ENCODE peak calls at places on chromosome 2, in six cellular contexts. R, P, Y, H, M and Q are unnamed samples.

GRCh38 chr2:132837764-132838163 is 167.8 kb upstream of the LYPD1 start:
- DNase-seq in R (no peak), P (no peak), Y (no peak), H (no peak), M (no peak), Q (no peak)

GRCh38 chr2:240818543-240819403 is 1.2 kb downstream of the KIF1A start:
- DNase-seq in R (peak; percentile 13), P (no peak), Y (no peak), H (no peak), M (no peak), Q (no peak)

GRCh38 chr2:125684256-125684655 is 971.7 kb upstream of the GYPC start:
- DNase-seq in R (no peak), P (no peak), Y (no peak), H (no peak), M (no peak), Q (no peak)

GRCh38 chr2:61689526-61689925 is 151.4 kb upstream of the XPO1 start:
- DNase-seq in R (no peak), P (no peak), Y (peak; percentile 20), H (no peak), M (no peak), Q (no peak)

GRCh38 chr2:200382883-200383282 is 76.4 kb downstream of the SPATS2L start:
- DNase-seq in R (no peak), P (no peak), Y (no peak), H (no peak), M (no peak), Q (no peak)

GRCh38 chr2:111168528-111168929 is 47.8 kb downstream of the BCL2L11 start:
- DNase-seq in R (peak; percentile 70), P (peak; percentile 48), Y (peak; percentile 89), H (no peak), M (peak; percentile 57), Q (no peak)

GRCh38 chr2:69581774-69582581 is 61.6 kb downstream of the AAK1 start:
- DNase-seq in R (peak; percentile 61), P (no peak), Y (peak; percentile 58), H (no peak), M (no peak), Q (no peak)

GRCh38 chr2:61946661-61947060 is 41.2 kb downstream of the COMMD1 start:
- DNase-seq in R (no peak), P (no peak), Y (peak; percentile 13), H (no peak), M (no peak), Q (no peak)

GRCh38 chr2:208031608-208032019 is 6.3 kb upstream of the PLEKHM3 start:
- DNase-seq in R (no peak), P (no peak), Y (peak; percentile 56), H (no peak), M (no peak), Q (no peak)

GRCh38 chr2:5777089-5777488 is 84.9 kb downstream of the SOX11 start:
- DNase-seq in R (peak; percentile 49), P (no peak), Y (peak; percentile 44), H (no peak), M (no peak), Q (no peak)

GRCh38 chr2:3076848-3077735 is 300.5 kb downstream of the EIPR1 start:
- DNase-seq in R (no peak), P (no peak), Y (no peak), H (no peak), M (no peak), Q (no peak)
- H3K27ac ChIP-seq in R (no peak overlapping the region), P (no peak overlapping the region), Y (no peak overlapping the region), H (no peak overlapping the region), M (no peak overlapping the region), Q (no peak overlapping the region)

GRCh38 chr2:96868555-96869280 is 1.2 kb downstream of the SEMA4C start:
- DNase-seq in R (peak; percentile 86), P (peak; percentile 54), Y (peak; percentile 91), H (peak; percentile 90), M (peak; percentile 85), Q (peak; percentile 97)

GRCh38 chr2:96869281-96869823 is 528 bp downstream of the SEMA4C start:
- DNase-seq in R (peak; percentile 85), P (peak; percentile 19), Y (peak; percentile 74), H (peak; percentile 90), M (peak; percentile 72), Q (peak; percentile 96)

GRCh38 chr2:96867756-96868554 is 1.9 kb downstream of the SEMA4C start:
- DNase-seq in R (no peak), P (no peak), Y (no peak), H (no peak), M (no peak), Q (peak; percentile 65)

GRCh38 chr2:96870631-96871255 is 863 bp upstream of the SEMA4C start:
- DNase-seq in R (peak; percentile 34), P (no peak), Y (no peak), H (no peak), M (peak; percentile 73), Q (peak; percentile 85)

DNA sequence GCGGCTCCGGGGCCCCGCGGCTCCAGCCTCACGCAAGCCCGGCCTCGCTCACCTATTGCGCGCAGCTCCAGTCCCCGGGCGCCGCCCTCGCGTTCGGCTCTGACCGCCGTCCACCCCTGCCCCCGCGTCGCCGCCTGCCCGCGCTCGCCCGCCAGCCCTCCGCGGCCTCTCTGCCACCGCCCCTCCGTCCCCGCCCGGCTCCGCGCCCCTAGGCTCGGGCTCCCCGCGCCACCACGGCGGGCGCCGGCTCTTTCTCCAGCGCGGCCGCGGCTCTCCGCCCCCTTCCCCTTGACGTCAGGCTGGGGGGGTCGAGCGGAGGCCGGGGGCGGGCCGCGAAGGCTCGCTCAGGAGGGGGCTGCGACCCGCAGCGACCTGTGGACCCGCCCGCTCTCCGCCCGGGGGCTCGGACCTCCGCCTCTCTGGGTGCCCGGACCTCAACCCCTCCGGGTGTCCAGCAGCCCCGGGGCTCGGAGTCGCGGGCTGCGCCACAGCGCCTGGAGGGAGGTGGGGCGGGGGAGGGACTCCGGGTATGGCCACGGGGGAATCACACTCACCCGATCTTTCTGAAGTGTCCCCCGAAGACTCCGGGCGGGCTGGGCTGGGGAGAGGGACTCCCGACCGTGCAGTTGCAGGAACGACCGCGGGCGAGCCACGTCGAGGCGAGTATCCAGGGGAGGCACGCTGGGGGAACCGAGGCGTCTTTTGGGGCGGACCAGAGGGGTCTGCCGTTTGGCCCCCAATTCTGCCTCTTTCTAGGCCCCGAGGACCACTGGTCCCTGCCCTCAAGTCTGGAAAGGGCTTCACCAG is at the start of gene SEMA4C:
- DNase-seq in R (peak; percentile 58), P (no peak), Y (no peak), H (peak; percentile 86), M (peak; percentile 64), Q (peak; percentile 88)
- TF ChIP-seq POLR2A in R (peak; percentile 19), P (peak; percentile 62), Y (peak; percentile 40), H (peak; percentile 34), M (no peak), Q (peak; percentile 49)

DNA sequence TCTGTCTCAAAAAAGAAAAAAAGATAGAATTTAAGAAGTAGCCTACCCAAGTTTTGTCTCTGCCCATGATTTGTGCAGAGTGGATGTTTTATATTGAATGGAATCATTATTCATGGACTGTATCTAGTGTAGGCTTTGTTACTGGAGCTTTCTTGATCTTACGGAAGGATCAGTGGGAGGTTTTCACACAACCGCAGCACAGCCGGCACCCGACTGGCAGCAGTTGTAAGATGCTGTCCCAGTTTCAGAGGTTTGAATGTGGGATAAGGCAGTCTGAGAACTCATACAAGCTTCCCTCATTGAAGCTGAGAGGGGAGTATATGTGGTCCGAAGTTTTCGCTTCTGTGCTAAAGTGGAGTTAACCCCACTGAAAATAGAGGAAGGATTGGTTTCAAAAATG is 19.7 kb upstream of the SAG start:
- DNase-seq in R (no peak), P (no peak), Y (no peak), H (no peak), M (no peak), Q (no peak)
- H3K27ac ChIP-seq in R (no peak overlapping the region), P (no peak overlapping the region), Y (no peak overlapping the region), H (no peak overlapping the region), M (no peak overlapping the region), Q (no peak overlapping the region)

GRCh38 chr2:12715258-12715865 is 1.4 kb upstream of the TRIB2 start:
- DNase-seq in R (no peak), P (no peak), Y (no peak), H (no peak), M (no peak), Q (no peak)

GRCh38 chr2:12717191-12717987 is 653 bp downstream of the TRIB2 start:
- DNase-seq in R (peak; percentile 62), P (no peak), Y (peak; percentile 61), H (peak; percentile 69), M (peak; percentile 54), Q (peak; percentile 79)

GRCh38 chr2:12717988-12718661 is 1.4 kb downstream of the TRIB2 start:
- DNase-seq in R (no peak), P (no peak), Y (peak; percentile 27), H (no peak), M (no peak), Q (peak; percentile 75)

GRCh38 chr2:12715878-12716249 is 872 bp upstream of the TRIB2 start:
- DNase-seq in R (peak; percentile 84), P (peak; percentile 65), Y (peak; percentile 78), H (peak; percentile 84), M (peak; percentile 80), Q (peak; percentile 90)

DNA sequence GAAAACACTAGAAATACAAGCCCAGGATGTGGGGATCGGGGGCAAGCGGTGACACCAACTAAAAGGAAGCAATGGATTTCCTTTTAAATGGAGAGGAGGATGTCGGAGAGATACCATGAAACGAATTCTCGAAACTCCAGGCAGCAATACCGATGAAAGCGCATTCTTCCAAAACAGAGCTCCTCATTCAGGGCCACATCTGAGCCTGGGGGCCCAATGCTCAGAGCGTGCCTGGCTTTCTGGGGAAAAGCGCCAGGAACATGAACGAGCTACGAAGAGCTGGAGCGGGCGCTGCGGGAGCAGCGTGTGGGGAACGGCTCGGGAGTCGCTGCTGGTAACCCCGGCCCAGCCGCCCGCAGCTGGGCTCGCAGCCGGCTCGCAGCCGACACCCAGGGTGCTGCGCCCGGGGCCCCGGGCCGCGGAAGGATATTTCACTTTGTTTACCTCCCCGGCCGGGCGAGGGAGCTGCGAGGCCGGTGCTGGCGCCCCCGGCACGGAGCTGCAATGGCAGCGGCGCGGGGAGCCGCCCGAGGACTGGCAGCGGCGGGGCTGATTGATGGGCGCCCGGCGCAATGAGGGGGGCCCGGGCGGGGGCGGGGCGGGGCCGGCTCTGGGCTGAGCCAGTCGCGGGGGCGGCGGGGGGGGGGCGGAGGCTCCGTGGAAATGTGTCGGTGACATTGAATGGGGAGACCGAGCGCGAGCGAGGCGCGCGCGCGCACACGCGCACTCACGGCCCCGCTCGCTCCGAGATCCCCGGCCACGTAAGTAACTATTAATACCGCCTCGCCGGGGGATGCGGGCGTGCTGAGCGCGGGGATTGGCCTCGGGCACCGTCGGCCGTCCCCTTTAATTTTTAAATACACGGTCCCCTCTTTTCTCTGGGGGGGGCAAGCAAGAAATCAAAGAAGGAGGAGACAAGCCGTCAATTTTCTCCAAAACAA is at the start of gene TRIB2:
- DNase-seq in R (peak; percentile 89), P (peak; percentile 61), Y (peak; percentile 84), H (peak; percentile 94), M (peak; percentile 84), Q (peak; percentile 92)
- TF ChIP-seq POLR2A in R (peak; percentile 82), P (no peak), Y (peak; percentile 15), H (peak; percentile 60), M (peak; percentile 47), Q (peak; percentile 38)

DNA sequence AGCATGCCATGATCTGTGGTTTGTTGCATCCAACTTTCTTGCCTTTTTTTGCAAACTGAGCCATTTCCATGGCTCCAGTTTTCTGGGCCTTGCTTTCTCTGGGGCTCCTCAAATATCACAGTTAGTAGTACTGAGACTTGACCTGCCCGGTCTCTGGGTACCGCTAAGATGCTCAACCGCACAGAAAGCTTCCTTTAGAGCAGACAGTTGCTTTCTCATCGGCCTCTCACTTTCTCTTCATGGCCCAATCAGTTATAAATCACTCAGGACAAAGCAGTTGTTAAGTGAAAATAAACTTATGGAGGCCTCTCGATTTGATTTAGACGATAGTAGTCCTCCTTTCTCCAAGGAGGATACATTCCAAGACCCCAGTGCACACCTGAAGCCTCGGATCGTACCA is 141.2 kb upstream of the ASB18 start:
- DNase-seq in R (no peak), P (no peak), Y (no peak), H (no peak), M (no peak), Q (no peak)
- H3K27ac ChIP-seq in R (no peak overlapping the region), P (no peak overlapping the region), Y (no peak overlapping the region), H (no peak overlapping the region), M (no peak overlapping the region), Q (no peak overlapping the region)